ENCODE peak calls at places on chromosomes 5 and 9, in ten cellular contexts. I, M, X, G, S, L, R, P, V and O are unnamed samples.
A peak's percentile ranks its signal among the peaks of the same experiment; 100 is the strongest.

GRCh38 chr5:140243855-140244254 is 59.0 kb downstream of the PFDN1 start:
- DNase-seq in S (peak; percentile 70), R (no peak), V (no peak), M (peak; percentile 59), P (no peak), I (peak; percentile 91), L (no peak), G (no peak), X (no peak), O (no peak)

GRCh38 chr5:10666531-10667305 is 94.3 kb downstream of the DAP start:
- DNase-seq in R (peak; percentile 7), G (no peak), S (no peak), L (no peak), X (no peak), M (no peak), V (no peak), P (no peak), I (no peak), O (no peak)

GRCh38 chr9:21060919-21061561 is 16.7 kb downstream of the IFNB1 start:
- DNase-seq in R (no peak), P (no peak), V (no peak), L (no peak), X (peak; percentile 10), S (no peak), I (no peak), M (no peak), G (no peak), O (no peak)

GRCh38 chr9:125538092-125538473 is 168.9 kb downstream of the MAPKAP1 start:
- DNase-seq in L (no peak), R (peak; percentile 84), I (peak; percentile 74), M (peak; percentile 64), X (peak; percentile 60), V (no peak), G (peak; percentile 54), P (no peak), S (no peak), O (no peak)

GRCh38 chr5:61319388-61320146 is 12.5 kb upstream of the ZSWIM6 start:
- DNase-seq in X (peak; percentile 36), L (no peak), P (peak; percentile 50), S (no peak), I (no peak), G (no peak), R (no peak), V (peak; percentile 57), M (no peak), O (no peak)

GRCh38 chr5:159768243-159768642 is 148.0 kb upstream of the ADRA1B start:
- DNase-seq in M (no peak), V (no peak), I (no peak), S (no peak), P (no peak), X (no peak), R (no peak), G (no peak), L (no peak), O (no peak)

GRCh38 chr9:96413312-96414221 is 4.6 kb downstream of the ZNF367 start:
- DNase-seq in P (peak; percentile 65), R (no peak), L (no peak), M (no peak), X (peak; percentile 27), G (no peak), V (no peak), S (no peak), I (no peak), O (no peak)

GRCh38 chr9:119179701-119180100 is 189.5 kb downstream of the BRINP1 start:
- DNase-seq in G (no peak), I (no peak), R (no peak), V (no peak), P (no peak), X (no peak), S (no peak), M (no peak), L (no peak), O (no peak)

DNA sequence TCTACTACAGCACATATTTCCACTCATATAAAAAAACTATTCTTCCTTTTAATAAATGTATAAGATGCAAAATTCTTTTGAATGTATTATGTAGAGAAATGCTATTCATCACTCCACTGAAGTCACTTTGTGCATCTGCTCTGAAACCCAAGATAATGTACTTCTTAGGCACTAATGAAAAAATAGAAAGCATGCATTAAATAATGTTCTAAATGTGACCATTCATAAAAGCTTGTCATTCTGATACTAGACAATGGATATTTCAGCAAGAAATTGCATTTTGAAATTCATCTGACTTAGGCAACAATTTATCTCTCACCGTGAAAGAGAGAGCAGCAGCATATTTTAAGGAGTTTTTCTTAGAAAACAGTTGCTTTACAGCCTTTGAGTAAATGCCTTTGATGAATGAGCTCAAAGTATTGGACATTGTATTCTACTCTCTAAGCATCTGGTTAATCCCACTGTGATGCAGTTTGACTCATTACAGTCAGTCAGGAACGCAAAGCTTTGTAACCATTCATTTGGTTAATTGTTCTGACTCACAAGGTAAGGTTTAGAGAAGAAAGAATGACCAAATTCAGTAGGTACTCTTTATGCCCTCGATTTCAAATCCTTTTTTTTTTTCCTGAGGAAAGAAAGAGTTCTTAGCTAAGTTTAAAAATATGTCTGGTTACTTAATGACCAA is 2233.8 kb upstream of the C9orf72 start:
- DNase-seq in L (no peak), S (no peak), I (no peak), X (no peak), M (no peak), P (no peak), V (no peak), G (no peak), R (no peak), O (no peak)
- H3K9me3 ChIP-seq in L (peaks cover 3% of the 10 kb centered on the region), S (no peaks in the 10 kb centered on the region), I (peaks cover 11% of the 10 kb centered on the region), X (peaks cover 6% of the 10 kb centered on the region), M (no peaks in the 10 kb centered on the region), P (no peaks in the 10 kb centered on the region), V (no peaks in the 10 kb centered on the region), G (no peaks in the 10 kb centered on the region), R (peaks cover 44% of the 10 kb centered on the region), O (no peaks in the 10 kb centered on the region)

GRCh38 chr5:177455036-177455660 is 8.5 kb downstream of the PRR7 start:
- DNase-seq in S (peak; percentile 90), X (peak; percentile 93), V (peak; percentile 84), L (no peak), I (peak; percentile 90), R (peak; percentile 79), G (peak; percentile 85), M (peak; percentile 90), P (peak; percentile 89), O (peak; percentile 76)
- TF ChIP-seq POLR2A in S (no peak), X (peak; percentile 47), V (no peak), L (no peak), I (no peak), R (peak; percentile 35), G (no peak), M (peak; percentile 53), P (peak; percentile 43), O (peak; percentile 28)

DNA sequence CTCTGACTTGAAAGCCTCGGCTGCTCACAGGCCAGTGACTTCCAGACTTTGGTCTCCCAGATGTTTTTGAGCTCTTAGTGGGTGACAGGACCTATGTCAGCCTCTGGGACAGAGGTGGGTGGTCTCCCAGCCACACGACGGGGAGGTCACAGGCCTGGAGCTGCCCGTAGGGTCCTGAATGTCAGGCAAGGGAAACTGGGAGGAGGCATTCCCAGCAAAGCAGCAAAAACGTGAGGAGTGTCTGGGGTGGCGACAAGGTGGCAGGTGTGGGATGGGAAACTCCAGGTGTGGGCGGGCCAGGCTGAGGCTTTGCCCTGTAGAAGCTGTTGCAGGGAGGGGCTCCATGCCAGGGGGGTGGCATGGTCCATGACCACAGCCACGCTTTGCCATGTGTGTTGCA is 110.5 kb downstream of the CACNA1B start:
- DNase-seq in S (no peak), M (no peak), L (no peak), G (no peak), R (no peak), V (peak; percentile 6), P (no peak), I (peak; percentile 24), X (no peak), O (no peak)
- H3K9me3 ChIP-seq in S (no peaks in the 10 kb centered on the region), M (no peaks in the 10 kb centered on the region), L (no peaks in the 10 kb centered on the region), G (no peaks in the 10 kb centered on the region), R (no peaks in the 10 kb centered on the region), V (no peaks in the 10 kb centered on the region), P (no peaks in the 10 kb centered on the region), I (no peaks in the 10 kb centered on the region), X (no peaks in the 10 kb centered on the region), O (no peaks in the 10 kb centered on the region)

DNA sequence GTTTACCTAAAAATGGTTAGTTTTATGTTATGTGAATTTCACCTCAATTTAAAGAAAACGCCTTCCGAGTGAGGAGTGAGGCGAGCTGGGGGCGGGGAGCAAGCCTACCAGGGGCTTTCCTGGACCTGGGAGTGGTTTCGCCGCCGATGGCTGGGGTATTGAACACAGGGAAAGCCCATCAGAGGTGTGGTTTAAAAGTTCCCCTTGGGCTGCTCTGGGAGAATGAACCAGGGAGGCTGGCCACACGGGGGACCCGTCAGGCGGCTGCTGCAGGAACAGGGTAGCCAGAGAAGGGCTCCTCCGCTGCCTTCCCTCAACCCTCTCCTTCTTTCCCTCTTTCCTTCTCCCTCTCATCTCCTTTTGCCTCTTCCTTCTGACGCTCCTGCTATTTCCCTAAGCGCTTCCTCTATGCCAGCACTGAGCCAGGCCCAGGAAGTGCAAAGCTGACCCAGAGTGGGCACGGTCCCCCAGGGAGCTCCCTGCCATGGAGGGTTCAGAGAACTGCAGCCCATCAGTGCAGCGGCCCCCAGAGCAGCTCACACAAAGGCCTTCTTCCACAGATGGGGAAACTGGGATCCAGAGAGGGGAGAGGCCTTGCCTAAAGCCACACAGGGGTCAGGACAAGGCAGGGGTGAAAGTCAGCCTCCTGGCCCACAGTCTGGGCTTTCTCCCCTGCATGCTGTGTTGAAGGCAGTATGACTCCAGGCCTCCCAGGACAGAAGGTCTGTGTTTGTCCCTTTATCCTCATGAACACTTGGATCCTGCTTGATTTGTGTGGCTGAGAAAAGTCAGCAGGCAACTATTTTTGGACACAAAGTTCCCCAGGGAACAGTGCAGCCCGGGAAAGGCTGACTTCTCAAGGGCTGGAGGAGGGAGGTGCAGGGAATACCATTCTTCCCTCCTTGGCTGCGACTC is 4.6 kb downstream of the AKNA start:
- DNase-seq in I (no peak), R (no peak), M (no peak), X (peak; percentile 48), P (peak; percentile 64), G (peak; percentile 59), V (peak; percentile 55), L (no peak), S (peak; percentile 83), O (peak; percentile 60)
- TF ChIP-seq POLR2A in I (no peak), R (no peak), M (no peak), X (no peak), P (no peak), G (no peak), V (no peak), L (no peak), S (no peak), O (peak; percentile 39)